ENCODE peak calls at places on chromosomes 7 and 10, in five cellular contexts. One of them, this sample, is unnamed.
A peak's percentile ranks its signal among the peaks of the same experiment; 100 is the strongest.

GRCh38 chr7:15554081-15554480 is 7.7 kb downstream of the AGMO start:
- DNase-seq in bronchial epithelial cell: peak; percentile 76
- DNase-seq in CD4-positive, alpha-beta T cell: no peak
- DNase-seq in pancreas: no peak
- DNase-seq in osteoblast: peak; percentile 38
- DNase-seq in this sample: no peak

GRCh38 chr7:79281406-79281805 is 172.1 kb downstream of the MAGI2 start:
- DNase-seq in osteoblast: no peak
- DNase-seq in pancreas: no peak
- DNase-seq in CD4-positive, alpha-beta T cell: no peak
- DNase-seq in bronchial epithelial cell: no peak
- DNase-seq in this sample: no peak

GRCh38 chr7:87628780-87629569 is 777 bp downstream of the RUNDC3B start:
- DNase-seq in CD4-positive, alpha-beta T cell: peak; percentile 7
- DNase-seq in bronchial epithelial cell: peak; percentile 26
- DNase-seq in pancreas: no peak
- DNase-seq in osteoblast: peak; percentile 29
- DNase-seq in this sample: no peak

GRCh38 chr7:104328308-104328969 is at the start of gene LHFPL3:
- DNase-seq in pancreas: no peak
- DNase-seq in CD4-positive, alpha-beta T cell: no peak
- DNase-seq in bronchial epithelial cell: no peak
- DNase-seq in osteoblast: peak; percentile 39
- DNase-seq in this sample: peak; percentile 3

GRCh38 chr7:12670759-12671545 is 16.5 kb upstream of the ARL4A start:
- DNase-seq in osteoblast: no peak
- DNase-seq in pancreas: no peak
- DNase-seq in CD4-positive, alpha-beta T cell: no peak
- DNase-seq in bronchial epithelial cell: no peak
- DNase-seq in this sample: no peak

GRCh38 chr10:69489506-69490090 is 38.3 kb downstream of the TSPAN15 start:
- DNase-seq in CD4-positive, alpha-beta T cell: no peak
- DNase-seq in osteoblast: peak; percentile 52
- DNase-seq in pancreas: no peak
- DNase-seq in bronchial epithelial cell: no peak
- DNase-seq in this sample: no peak

GRCh38 chr10:48541144-48541795 is 63.6 kb downstream of the ARHGAP22 start:
- DNase-seq in CD4-positive, alpha-beta T cell: no peak
- DNase-seq in pancreas: no peak
- DNase-seq in osteoblast: no peak
- DNase-seq in bronchial epithelial cell: no peak
- DNase-seq in this sample: no peak

GRCh38 chr10:45179716-45180115 is 135.7 kb downstream of the OR13A1 start:
- DNase-seq in osteoblast: no peak
- DNase-seq in pancreas: no peak
- DNase-seq in bronchial epithelial cell: no peak
- DNase-seq in CD4-positive, alpha-beta T cell: no peak
- DNase-seq in this sample: no peak

GRCh38 chr10:78925800-78926319 is 142.9 kb upstream of the ZMIZ1 start:
- DNase-seq in bronchial epithelial cell: peak; percentile 98
- DNase-seq in osteoblast: peak; percentile 99
- DNase-seq in pancreas: no peak
- DNase-seq in CD4-positive, alpha-beta T cell: no peak
- DNase-seq in this sample: no peak

GRCh38 chr10:122044713-122045112 is 55.8 kb downstream of the TACC2 start:
- DNase-seq in pancreas: peak; percentile 39
- DNase-seq in CD4-positive, alpha-beta T cell: no peak
- DNase-seq in bronchial epithelial cell: no peak
- DNase-seq in osteoblast: no peak
- DNase-seq in this sample: no peak

GRCh38 chr7:16529697-16530096 is 3.1 kb downstream of the LRRC72 start:
- DNase-seq in pancreas: no peak
- DNase-seq in CD4-positive, alpha-beta T cell: no peak
- DNase-seq in bronchial epithelial cell: no peak
- DNase-seq in osteoblast: no peak
- DNase-seq in this sample: no peak

GRCh38 chr10:17206210-17206709 is 4.8 kb upstream of the TRDMT1 start:
- DNase-seq in pancreas: no peak
- DNase-seq in osteoblast: peak; percentile 92
- DNase-seq in bronchial epithelial cell: peak; percentile 93
- DNase-seq in CD4-positive, alpha-beta T cell: peak; percentile 28
- DNase-seq in this sample: no peak

GRCh38 chr10:89373916-89374711 is 3.7 kb upstream of the IFIT1B start:
- DNase-seq in pancreas: peak; percentile 92
- DNase-seq in osteoblast: peak; percentile 84
- DNase-seq in bronchial epithelial cell: peak; percentile 90
- DNase-seq in CD4-positive, alpha-beta T cell: no peak
- DNase-seq in this sample: no peak

GRCh38 chr7:158973440-158973839 is 117.1 kb downstream of the DYNC2I1 start:
- DNase-seq in pancreas: no peak
- DNase-seq in osteoblast: peak; percentile 94
- DNase-seq in bronchial epithelial cell: no peak
- DNase-seq in CD4-positive, alpha-beta T cell: no peak
- DNase-seq in this sample: no peak

GRCh38 chr10:101939273-101939635 is 95.7 kb upstream of the KCNIP2 start:
- DNase-seq in bronchial epithelial cell: peak; percentile 97
- DNase-seq in osteoblast: no peak
- DNase-seq in pancreas: no peak
- DNase-seq in CD4-positive, alpha-beta T cell: no peak
- DNase-seq in this sample: no peak

GRCh38 chr7:94264756-94265155 is 129.9 kb upstream of the COL1A2 start:
- DNase-seq in bronchial epithelial cell: no peak
- DNase-seq in pancreas: no peak
- DNase-seq in CD4-positive, alpha-beta T cell: no peak
- DNase-seq in osteoblast: no peak
- DNase-seq in this sample: no peak

GRCh38 chr7:21886396-21886795 is 59.3 kb downstream of the CDCA7L start:
- DNase-seq in CD4-positive, alpha-beta T cell: no peak
- DNase-seq in bronchial epithelial cell: no peak
- DNase-seq in pancreas: no peak
- DNase-seq in osteoblast: no peak
- DNase-seq in this sample: no peak

GRCh38 chr7:2941201-2941859 is 97.2 kb upstream of the GNA12 start:
- DNase-seq in pancreas: no peak
- DNase-seq in CD4-positive, alpha-beta T cell: no peak
- DNase-seq in bronchial epithelial cell: no peak
- DNase-seq in osteoblast: peak; percentile 34
- DNase-seq in this sample: no peak

GRCh38 chr10:17586741-17587720 is 30.1 kb downstream of the HACD1 start:
- DNase-seq in osteoblast: no peak
- DNase-seq in CD4-positive, alpha-beta T cell: no peak
- DNase-seq in pancreas: no peak
- DNase-seq in bronchial epithelial cell: peak; percentile 29
- DNase-seq in this sample: no peak

GRCh38 chr10:80253266-80253962 is 36.0 kb downstream of the MAT1A start:
- DNase-seq in CD4-positive, alpha-beta T cell: no peak
- DNase-seq in bronchial epithelial cell: no peak
- DNase-seq in osteoblast: no peak
- DNase-seq in pancreas: no peak
- DNase-seq in this sample: no peak

GRCh38 chr7:127732306-127732705 is 80.3 kb downstream of the SND1 start:
- DNase-seq in CD4-positive, alpha-beta T cell: no peak
- DNase-seq in osteoblast: no peak
- DNase-seq in bronchial epithelial cell: no peak
- DNase-seq in pancreas: no peak
- DNase-seq in this sample: no peak

GRCh38 chr7:72077776-72078175 is 334.4 kb downstream of the CALN1 start:
- DNase-seq in CD4-positive, alpha-beta T cell: no peak
- DNase-seq in bronchial epithelial cell: no peak
- DNase-seq in pancreas: no peak
- DNase-seq in osteoblast: no peak
- DNase-seq in this sample: no peak

GRCh38 chr10:77641788-77642397 is 4.3 kb upstream of the KCNMA1 start:
- DNase-seq in bronchial epithelial cell: peak; percentile 71
- DNase-seq in CD4-positive, alpha-beta T cell: peak; percentile 16
- DNase-seq in pancreas: peak; percentile 57
- DNase-seq in osteoblast: peak; percentile 91
- DNase-seq in this sample: peak; percentile 33

GRCh38 chr7:55245271-55245723 is 119.8 kb upstream of the LANCL2 start:
- DNase-seq in pancreas: no peak
- DNase-seq in CD4-positive, alpha-beta T cell: no peak
- DNase-seq in bronchial epithelial cell: peak; percentile 46
- DNase-seq in osteoblast: peak; percentile 88
- DNase-seq in this sample: no peak

GRCh38 chr7:4951903-4952636 is 6.9 kb downstream of the MMD2 start:
- DNase-seq in pancreas: no peak
- DNase-seq in osteoblast: peak; percentile 94
- DNase-seq in bronchial epithelial cell: no peak
- DNase-seq in CD4-positive, alpha-beta T cell: no peak
- DNase-seq in this sample: peak; percentile 43

GRCh38 chr7:32868116-32868515 is 23.4 kb downstream of the KBTBD2 start:
- DNase-seq in pancreas: no peak
- DNase-seq in osteoblast: no peak
- DNase-seq in CD4-positive, alpha-beta T cell: no peak
- DNase-seq in bronchial epithelial cell: no peak
- DNase-seq in this sample: no peak

GRCh38 chr10:3805791-3806381 is 20.9 kb upstream of the KLF6 start:
- DNase-seq in pancreas: no peak
- DNase-seq in bronchial epithelial cell: peak; percentile 75
- DNase-seq in CD4-positive, alpha-beta T cell: peak; percentile 57
- DNase-seq in osteoblast: no peak
- DNase-seq in this sample: peak; percentile 78

GRCh38 chr7:76166404-76167255 is 35.1 kb upstream of the SRRM3 start:
- DNase-seq in osteoblast: peak; percentile 98
- DNase-seq in CD4-positive, alpha-beta T cell: peak; percentile 82
- DNase-seq in bronchial epithelial cell: peak; percentile 76
- DNase-seq in pancreas: peak; percentile 97
- DNase-seq in this sample: peak; percentile 88

GRCh38 chr7:22214000-22214399 is 143.0 kb downstream of the RAPGEF5 start:
- DNase-seq in CD4-positive, alpha-beta T cell: no peak
- DNase-seq in osteoblast: no peak
- DNase-seq in bronchial epithelial cell: no peak
- DNase-seq in pancreas: no peak
- DNase-seq in this sample: no peak

GRCh38 chr10:22481687-22482539 is 136.6 kb downstream of the SPAG6 start:
- DNase-seq in osteoblast: no peak
- DNase-seq in pancreas: no peak
- DNase-seq in bronchial epithelial cell: peak; percentile 54
- DNase-seq in CD4-positive, alpha-beta T cell: no peak
- DNase-seq in this sample: no peak

GRCh38 chr10:110634527-110635209 is 9.5 kb upstream of the RBM20 start:
- DNase-seq in osteoblast: no peak
- DNase-seq in pancreas: peak; percentile 18
- DNase-seq in bronchial epithelial cell: no peak
- DNase-seq in CD4-positive, alpha-beta T cell: no peak
- DNase-seq in this sample: no peak

GRCh38 chr7:44749992-44750391 is 1.3 kb downstream of the ZMIZ2 start:
- DNase-seq in osteoblast: no peak
- DNase-seq in pancreas: no peak
- DNase-seq in CD4-positive, alpha-beta T cell: no peak
- DNase-seq in bronchial epithelial cell: no peak
- DNase-seq in this sample: no peak

GRCh38 chr7:44748042-44748947 is at the start of gene ZMIZ2:
- DNase-seq in bronchial epithelial cell: peak; percentile 57
- DNase-seq in osteoblast: peak; percentile 100
- DNase-seq in pancreas: peak; percentile 88
- DNase-seq in CD4-positive, alpha-beta T cell: peak; percentile 86
- DNase-seq in this sample: peak; percentile 91

GRCh38 chr7:44750424-44750823 is 1.8 kb downstream of the ZMIZ2 start:
- DNase-seq in bronchial epithelial cell: no peak
- DNase-seq in CD4-positive, alpha-beta T cell: no peak
- DNase-seq in pancreas: no peak
- DNase-seq in osteoblast: no peak
- DNase-seq in this sample: no peak

GRCh38 chr7:44750921-44751571 is 2.4 kb downstream of the ZMIZ2 start:
- DNase-seq in CD4-positive, alpha-beta T cell: no peak
- DNase-seq in osteoblast: peak; percentile 83
- DNase-seq in bronchial epithelial cell: no peak
- DNase-seq in pancreas: no peak
- DNase-seq in this sample: peak; percentile 76

DNA sequence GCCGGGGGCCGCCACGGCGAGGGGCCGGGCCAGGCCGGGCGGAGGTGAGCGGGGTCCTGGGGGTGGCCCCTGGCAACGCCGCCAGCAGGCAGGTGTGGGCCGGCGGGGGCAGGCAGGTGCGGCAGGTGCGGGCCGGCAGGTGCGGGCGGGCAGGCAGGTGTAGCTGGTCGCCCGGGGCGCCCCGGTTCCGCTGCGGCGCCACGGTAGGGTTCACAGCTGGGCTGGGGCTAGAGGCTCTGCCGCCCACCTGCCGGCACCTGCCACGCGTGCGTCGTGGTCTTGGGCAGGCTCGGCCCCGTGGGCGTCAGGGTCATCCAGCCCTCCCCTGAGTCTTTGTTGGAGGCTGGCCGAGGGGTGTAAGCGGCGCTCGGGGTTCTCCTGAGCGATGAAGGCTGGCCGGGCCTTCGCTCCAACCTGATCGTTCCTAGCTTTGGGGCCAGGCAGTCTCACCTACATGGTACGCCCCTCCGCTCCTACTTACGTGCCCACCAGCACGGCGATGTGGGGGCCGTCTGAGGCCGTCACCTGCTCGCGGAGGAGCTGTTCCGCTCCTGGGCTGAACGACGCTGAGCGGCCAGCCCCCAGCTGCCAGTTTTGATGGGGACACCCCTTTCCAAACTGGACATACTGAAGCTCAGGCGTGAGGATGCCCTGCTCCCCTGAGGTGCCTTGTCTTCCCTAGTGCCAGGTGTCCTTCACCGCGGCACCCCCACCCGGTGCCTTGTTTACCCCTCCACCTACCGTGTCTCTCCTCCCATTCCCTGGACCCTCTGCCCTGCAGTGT is 493 bp downstream of the ZMIZ2 start:
- DNase-seq in CD4-positive, alpha-beta T cell: peak; percentile 10
- DNase-seq in osteoblast: peak; percentile 76
- DNase-seq in pancreas: no peak
- DNase-seq in bronchial epithelial cell: no peak
- DNase-seq in this sample: peak; percentile 69
- TF ChIP-seq CTCF in CD4-positive, alpha-beta T cell: no peak
- TF ChIP-seq CTCF in osteoblast: no peak
- TF ChIP-seq CTCF in pancreas: no peak
- TF ChIP-seq CTCF in bronchial epithelial cell: no peak
- TF ChIP-seq CTCF in this sample: peak; percentile 1

GRCh38 chr7:99418260-99418659 is 9.5 kb downstream of the BUD31 start:
- DNase-seq in CD4-positive, alpha-beta T cell: no peak
- DNase-seq in pancreas: no peak
- DNase-seq in bronchial epithelial cell: no peak
- DNase-seq in osteoblast: peak; percentile 36
- DNase-seq in this sample: no peak
- TF ChIP-seq CTCF in CD4-positive, alpha-beta T cell: no peak
- TF ChIP-seq CTCF in pancreas: no peak
- TF ChIP-seq CTCF in bronchial epithelial cell: no peak
- TF ChIP-seq CTCF in osteoblast: no peak
- TF ChIP-seq CTCF in this sample: no peak

GRCh38 chr7:30019387-30019786 is 7.1 kb downstream of the FKBP14 start:
- DNase-seq in osteoblast: no peak
- DNase-seq in bronchial epithelial cell: no peak
- DNase-seq in CD4-positive, alpha-beta T cell: no peak
- DNase-seq in pancreas: no peak
- DNase-seq in this sample: no peak
- TF ChIP-seq CTCF in osteoblast: no peak
- TF ChIP-seq CTCF in bronchial epithelial cell: no peak
- TF ChIP-seq CTCF in CD4-positive, alpha-beta T cell: no peak
- TF ChIP-seq CTCF in pancreas: no peak
- TF ChIP-seq CTCF in this sample: no peak

GRCh38 chr7:111329367-111330234 is 232.7 kb downstream of the IMMP2L start:
- DNase-seq in pancreas: no peak
- DNase-seq in bronchial epithelial cell: peak; percentile 20
- DNase-seq in osteoblast: no peak
- DNase-seq in CD4-positive, alpha-beta T cell: no peak
- DNase-seq in this sample: no peak
- TF ChIP-seq CTCF in pancreas: no peak
- TF ChIP-seq CTCF in bronchial epithelial cell: no peak
- TF ChIP-seq CTCF in osteoblast: peak; percentile 26
- TF ChIP-seq CTCF in CD4-positive, alpha-beta T cell: no peak
- TF ChIP-seq CTCF in this sample: no peak

GRCh38 chr7:116633131-116633988 is 38.6 kb upstream of the MET start:
- DNase-seq in pancreas: no peak
- DNase-seq in osteoblast: peak; percentile 61
- DNase-seq in CD4-positive, alpha-beta T cell: no peak
- DNase-seq in bronchial epithelial cell: peak; percentile 91
- DNase-seq in this sample: peak; percentile 29
- TF ChIP-seq CTCF in pancreas: no peak
- TF ChIP-seq CTCF in osteoblast: peak; percentile 19
- TF ChIP-seq CTCF in CD4-positive, alpha-beta T cell: no peak
- TF ChIP-seq CTCF in bronchial epithelial cell: peak; percentile 31
- TF ChIP-seq CTCF in this sample: no peak